ENCODE peak calls at places on chromosomes 13 and 19, in five cellular contexts. G is transverse colon, T is body of pancreas, C is uterus, Z is A549. P is an unnamed sample. For H3K4me1, the result is how much of the 10 kb centered on the place peaks cover.

GRCh38 chr13:98834254-98834960 is 81.9 kb upstream of the SLC15A1 start:
- DNase-seq in T (no peak), Z (no peak), C (no peak), G (no peak), P (no peak)

GRCh38 chr13:50531917-50532899 is 311.3 kb downstream of the DLEU7 start:
- DNase-seq in T (no peak), Z (no peak), C (no peak), G (no peak), P (no peak)

GRCh38 chr13:37816276-37816675 is 53.3 kb downstream of the TRPC4 start:
- DNase-seq in Z (no peak), T (no peak), G (no peak), C (no peak), P (no peak)

GRCh38 chr13:51523082-51523518 is 61.2 kb upstream of the WDFY2 start:
- DNase-seq in G (peak), C (peak), Z (no peak), T (no peak), P (no peak)

GRCh38 chr13:101554420-101555125 is 102.1 kb downstream of the ITGBL1 start:
- DNase-seq in Z (no peak), G (no peak), T (no peak), C (no peak), P (no peak)

GRCh38 chr13:41565221-41565620 is 107.9 kb downstream of the RGCC start:
- DNase-seq in Z (no peak), C (no peak), G (no peak), T (no peak), P (no peak)

GRCh38 chr13:59787679-59788078 is 376.0 kb downstream of the DIAPH3 start:
- DNase-seq in Z (no peak), T (no peak), C (no peak), G (no peak), P (no peak)

GRCh38 chr13:41137951-41138350 is 5.3 kb upstream of the KBTBD6 start:
- DNase-seq in G (no peak), C (no peak), Z (no peak), T (no peak), P (no peak)

GRCh38 chr19:38845374-38846024 is 4.3 kb downstream of the HNRNPL start:
- DNase-seq in C (no peak), Z (no peak), G (no peak), T (no peak), P (no peak)

GRCh38 chr13:29925457-29925856 is 75.0 kb upstream of the UBL3 start:
- DNase-seq in Z (peak), G (peak), C (peak), T (peak), P (peak)

GRCh38 chr13:75372517-75372916 is 109.5 kb downstream of the TBC1D4 start:
- DNase-seq in Z (peak), G (no peak), C (no peak), T (no peak), P (no peak)

GRCh38 chr13:109274188-109274821 is 512.1 kb downstream of the IRS2 start:
- DNase-seq in T (no peak), G (no peak), Z (no peak), C (no peak), P (no peak)

DNA sequence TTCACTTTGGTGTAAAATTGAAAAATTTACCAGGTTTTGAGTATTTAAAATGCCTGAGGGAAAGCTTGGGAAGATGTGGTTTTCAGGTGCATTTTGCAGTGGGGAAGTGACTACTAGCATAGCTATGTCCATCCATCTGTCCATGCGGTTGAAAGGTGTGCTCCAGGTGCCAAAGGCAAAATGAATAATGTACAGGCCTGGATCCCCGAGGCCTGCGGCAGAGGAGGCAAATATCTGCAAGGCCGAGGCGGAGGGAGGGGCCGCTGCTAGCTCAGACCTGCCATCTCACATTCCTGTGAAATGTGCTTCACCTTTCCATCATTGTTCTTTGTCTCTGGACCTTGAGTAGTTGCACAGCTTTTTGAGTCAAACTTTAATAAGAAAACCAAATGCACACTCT is 65.5 kb downstream of the ERCC5 start:
- DNase-seq in C (no peak), T (no peak), G (no peak), Z (no peak), P (no peak)
- H3K4me1 ChIP-seq in C (under half), T (under half), G (under half), Z (under half), P (under half)

GRCh38 chr13:40127476-40127875 is 472.0 kb downstream of the COG6 start:
- DNase-seq in G (no peak), Z (no peak), C (no peak), T (no peak), P (no peak)
- TF ChIP-seq POLR2A in G (no peak), Z (no peak), C (no peak), T (no peak), P (no peak)

DNA sequence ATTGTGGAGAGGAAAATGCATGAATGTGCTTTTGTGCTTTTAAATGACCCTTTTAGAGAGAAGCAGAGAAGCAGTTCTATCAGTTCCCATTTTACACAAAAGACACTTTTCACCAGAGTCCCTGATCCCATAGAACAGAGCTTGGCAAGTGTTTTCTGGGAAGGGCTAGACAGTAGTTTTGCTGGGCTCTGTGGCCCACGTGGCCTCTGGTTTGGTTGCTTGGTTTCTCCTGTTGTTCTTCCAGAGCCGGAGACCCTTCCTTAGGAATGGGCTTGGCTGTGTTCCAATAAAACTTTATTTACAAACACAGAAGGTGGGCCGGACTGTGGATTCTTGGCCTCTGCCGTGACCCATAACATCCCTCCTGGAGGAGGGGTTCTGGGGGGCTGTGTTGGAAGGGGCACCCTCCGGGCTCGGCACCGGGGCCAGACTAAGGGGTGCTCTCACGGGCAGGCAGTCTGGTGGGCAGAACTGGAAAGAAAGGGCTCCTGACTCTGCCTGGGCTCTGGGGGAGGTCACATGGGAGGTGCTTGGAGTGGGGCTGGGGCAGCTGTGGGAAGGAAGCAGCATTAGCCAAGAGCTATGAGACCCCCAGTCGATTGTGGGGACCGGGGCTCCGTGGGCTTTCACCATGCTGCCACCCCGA is 3.2 kb downstream of the SPPL2B start:
- DNase-seq in T (no peak), C (no peak), Z (no peak), G (no peak), P (no peak)
- H3K4me1 ChIP-seq in T (half or more), C (under half), Z (under half), G (half or more), P (half or more)

GRCh38 chr19:51751655-51752054 is at the start of gene FPR1:
- DNase-seq in C (no peak), G (no peak), Z (no peak), T (no peak), P (no peak)
- TF ChIP-seq POLR2A in C (no peak), G (no peak), Z (no peak), T (no peak), P (no peak)

DNA sequence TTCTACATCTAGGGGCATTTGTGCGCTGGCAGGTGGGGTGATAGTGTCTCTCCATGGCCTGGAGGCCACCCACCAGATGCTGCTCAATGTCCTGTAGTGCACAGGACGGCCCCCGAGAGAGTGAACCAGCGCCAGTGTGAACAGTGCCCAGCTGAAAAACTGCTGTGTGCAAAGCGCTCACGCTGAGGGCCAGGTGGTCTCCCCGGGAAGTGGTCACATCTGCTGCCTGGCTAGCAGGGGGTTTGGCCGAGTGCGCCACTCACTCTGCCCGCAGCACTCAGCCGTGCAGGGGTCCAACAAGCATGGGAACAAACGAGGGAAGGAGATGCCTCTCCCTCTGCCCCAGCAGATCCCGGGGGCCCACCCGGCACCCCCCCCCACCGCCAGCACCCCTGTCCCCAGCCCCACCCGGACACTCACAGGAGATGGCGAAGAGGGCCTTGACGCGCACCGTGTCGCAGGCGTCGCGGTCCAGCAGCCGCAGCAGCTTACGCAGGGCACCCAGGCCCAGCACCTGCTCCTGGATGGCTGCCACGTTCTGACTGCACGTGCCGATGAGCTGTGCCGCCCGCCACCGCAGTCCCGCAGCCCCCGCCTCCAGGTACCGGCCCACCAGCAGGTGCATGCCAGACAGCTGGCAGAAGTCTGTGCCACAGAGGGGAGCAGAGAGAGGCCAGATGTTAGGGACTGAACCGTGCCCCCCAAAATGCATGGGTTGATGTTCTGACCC is 5.8 kb downstream of the HSPBP1 start:
- DNase-seq in Z (no peak), C (no peak), T (no peak), G (no peak), P (no peak)
- H3K4me1 ChIP-seq in Z (under half), C (under half), T (under half), G (under half), P (under half)

GRCh38 chr13:23579886-23580706 is 9.9 kb downstream of the TNFRSF19 start:
- DNase-seq in Z (no peak), C (no peak), G (no peak), T (no peak), P (no peak)

GRCh38 chr13:23575632-23576031 is 5.4 kb downstream of the TNFRSF19 start:
- DNase-seq in T (no peak), G (no peak), C (no peak), Z (no peak), P (no peak)

GRCh38 chr13:23583491-23583890 is 13.3 kb downstream of the TNFRSF19 start:
- DNase-seq in G (no peak), C (no peak), Z (no peak), T (no peak), P (no peak)

GRCh38 chr13:23578411-23579071 is 8.3 kb downstream of the TNFRSF19 start:
- DNase-seq in C (peak), G (peak), Z (peak), T (peak), P (peak)

DNA sequence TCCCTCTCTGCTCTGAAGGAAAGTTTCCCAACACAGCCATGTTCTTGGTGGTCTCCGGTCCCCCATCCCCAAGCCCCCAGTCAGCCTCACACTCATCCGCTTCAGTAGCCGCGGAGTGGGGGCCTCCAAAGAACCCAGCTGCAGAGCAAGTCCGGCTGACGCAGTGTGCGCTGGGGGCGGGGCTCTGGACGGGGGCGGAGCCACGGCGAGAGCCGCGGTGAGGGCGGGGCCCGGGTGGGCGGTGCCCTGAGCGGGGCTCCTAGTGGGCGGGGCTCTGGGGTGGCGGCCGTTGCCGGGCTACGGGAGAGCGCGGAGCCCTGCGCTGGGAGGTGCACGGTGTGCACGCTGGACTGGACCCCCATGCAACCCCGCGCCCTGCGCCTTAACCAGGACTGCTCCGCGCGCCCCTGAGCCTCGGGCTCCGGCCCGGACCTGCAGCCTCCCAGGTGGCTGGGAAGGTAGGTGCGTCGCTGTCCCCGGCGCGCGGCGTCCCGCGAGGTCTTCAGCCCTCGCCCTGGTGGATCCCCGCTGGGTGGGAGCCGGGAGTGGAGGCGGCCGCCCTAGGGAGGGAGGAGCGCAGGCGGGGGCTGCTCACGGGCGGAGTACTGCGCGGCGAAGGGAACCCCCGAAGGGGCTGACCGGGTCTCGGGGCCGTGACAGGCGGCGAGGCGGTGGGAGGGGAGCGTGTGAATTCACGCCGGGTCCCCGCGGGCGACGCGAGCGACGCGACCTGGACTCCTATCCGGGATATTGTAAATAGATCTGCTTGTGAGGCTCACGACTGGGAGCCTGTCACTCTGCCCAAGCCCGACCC is 9.1 kb downstream of the TNFRSF19 start:
- DNase-seq in Z (peak), G (peak), T (peak), C (peak), P (peak)
- TF ChIP-seq POLR2A in Z (peak), G (no peak), T (peak), C (peak), P (no peak)

GRCh38 chr19:48702701-48703100 is 6.9 kb downstream of the FUT2 start:
- DNase-seq in C (no peak), Z (no peak), T (no peak), G (no peak), P (no peak)

GRCh38 chr19:48698046-48698445 is 2.3 kb downstream of the FUT2 start:
- DNase-seq in C (no peak), G (peak), T (no peak), Z (no peak), P (peak)

GRCh38 chr19:48708471-48708870 is 11.1 kb downstream of the MAMSTR start:
- DNase-seq in T (no peak), G (no peak), Z (no peak), C (no peak), P (no peak)

GRCh38 chr19:48703316-48703715 is 7.5 kb downstream of the FUT2 start:
- DNase-seq in T (no peak), C (no peak), G (no peak), Z (no peak), P (no peak)
- H3K4me1 ChIP-seq in T (under half), C (under half), G (under half), Z (under half), P (under half)

DNA sequence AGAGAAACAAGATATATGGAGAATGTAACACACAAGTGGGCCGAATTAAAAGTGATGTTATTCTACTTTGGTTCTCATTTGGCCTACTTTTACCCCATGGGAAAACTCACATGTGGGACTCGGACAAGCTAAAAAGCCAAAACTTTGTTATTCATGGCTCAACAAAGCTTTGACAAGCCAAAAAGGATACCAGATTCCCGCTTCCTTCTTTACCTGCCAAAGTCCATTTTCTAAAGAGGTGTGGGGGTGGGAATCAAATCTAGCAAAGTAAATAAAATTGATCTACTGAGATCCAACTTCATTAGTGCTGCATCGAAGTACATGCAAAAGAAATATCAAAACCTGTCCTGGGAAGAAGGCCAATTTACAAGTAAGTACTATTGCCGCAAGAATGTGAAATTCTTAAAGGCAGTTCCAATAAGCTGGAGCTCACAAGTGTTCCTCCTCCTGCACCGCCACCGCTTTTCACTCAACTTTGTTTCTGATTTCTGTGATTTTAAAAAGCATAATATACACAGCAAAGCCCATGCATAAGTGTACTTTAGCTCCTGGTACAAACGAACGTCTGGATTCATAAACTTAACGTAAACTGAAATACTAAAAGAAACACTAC is 1.1 kb downstream of the LNX2 start:
- DNase-seq in T (peak), C (no peak), Z (no peak), G (no peak), P (no peak)
- TF ChIP-seq POLR2A in T (no peak), C (no peak), Z (no peak), G (no peak), P (no peak)

DNA sequence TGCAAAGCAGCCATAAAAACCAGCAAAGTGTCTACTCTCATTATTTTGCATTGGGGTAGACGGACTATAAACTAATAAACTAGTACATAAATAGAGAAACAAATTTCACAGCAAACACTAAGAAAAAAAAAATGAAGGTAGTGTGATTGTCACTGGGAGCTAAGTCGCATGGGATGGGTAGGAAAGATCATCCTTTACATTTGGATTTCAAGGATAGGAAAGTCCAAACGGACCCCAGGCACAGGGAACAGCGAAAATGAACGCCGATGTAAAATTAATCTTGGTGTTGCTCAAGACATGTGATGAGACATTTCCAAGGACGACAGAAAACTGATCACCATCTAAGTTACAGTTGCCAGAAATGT is 690 bp upstream of the SGTA start:
- DNase-seq in G (no peak), C (no peak), T (no peak), Z (no peak), P (no peak)
- H3K4me1 ChIP-seq in G (under half), C (under half), T (under half), Z (under half), P (under half)

DNA sequence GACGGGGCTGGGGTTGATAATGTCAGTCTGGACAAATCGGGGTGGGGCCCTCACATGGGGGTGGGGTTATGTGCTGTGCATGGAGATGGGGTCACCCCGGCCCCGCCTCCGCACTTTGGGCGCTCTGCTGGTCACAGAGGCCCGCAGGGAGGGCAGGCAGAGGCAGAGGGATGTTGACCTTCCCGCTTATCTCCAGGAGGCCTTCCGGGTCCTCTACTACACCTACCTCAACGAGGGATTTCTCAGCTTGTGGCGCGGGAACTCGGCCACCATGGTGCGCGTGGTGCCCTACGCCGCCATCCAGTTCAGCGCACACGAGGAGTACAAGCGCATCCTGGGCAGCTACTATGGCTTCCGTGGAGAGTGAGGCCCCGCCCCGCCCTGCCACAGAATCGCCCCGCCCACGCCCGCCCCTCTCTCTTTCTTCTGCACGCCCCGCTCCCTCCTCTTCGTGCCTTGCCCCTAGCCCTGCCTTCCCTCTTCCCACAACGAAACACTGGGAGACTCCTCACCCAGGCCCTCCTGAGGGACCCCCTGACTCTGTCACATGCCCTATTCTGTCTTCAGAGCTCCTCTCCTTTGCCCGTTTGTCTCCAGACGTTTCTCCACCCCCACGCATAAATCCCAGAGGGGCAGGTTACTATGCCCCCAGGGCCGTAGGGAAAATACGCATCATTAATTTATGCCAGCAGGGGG is 32.8 kb downstream of the TMEM161A start:
- DNase-seq in G (peak), Z (peak), C (peak), T (no peak), P (peak)
- TF ChIP-seq POLR2A in G (no peak), Z (peak), C (no peak), T (no peak), P (no peak)